ENCODE peak calls at places on chromosomes 11 and 22, in four cellular contexts. One of them, this sample, is unnamed.

GRCh38 chr22:22951035-22951434 is 63.4 kb downstream of the IGLL5 start:
- DNase-seq in endothelial cell of umbilical vein: no peak
- DNase-seq in HCT116: no peak
- DNase-seq in body of pancreas: no peak
- DNase-seq in this sample: no peak

GRCh38 chr11:68396526-68396925 is 64.0 kb upstream of the PPP6R3 start:
- DNase-seq in body of pancreas: no peak
- DNase-seq in HCT116: no peak
- DNase-seq in endothelial cell of umbilical vein: no peak
- DNase-seq in this sample: no peak

GRCh38 chr11:35058318-35058717 is 80.7 kb upstream of the CD44 start:
- DNase-seq in endothelial cell of umbilical vein: no peak
- DNase-seq in body of pancreas: no peak
- DNase-seq in HCT116: no peak
- DNase-seq in this sample: no peak

GRCh38 chr11:122709042-122709760 is 53.7 kb downstream of the UBASH3B start:
- DNase-seq in HCT116: peak; percentile 33
- DNase-seq in endothelial cell of umbilical vein: no peak
- DNase-seq in body of pancreas: no peak
- DNase-seq in this sample: no peak

GRCh38 chr11:130431337-130431773 is 2.9 kb upstream of the ADAMTS8 start:
- DNase-seq in endothelial cell of umbilical vein: peak; percentile 70
- DNase-seq in body of pancreas: peak; percentile 80
- DNase-seq in HCT116: peak; percentile 74
- DNase-seq in this sample: peak; percentile 69

GRCh38 chr11:58024601-58025091 is 965 bp downstream of the OR9Q1 start:
- DNase-seq in HCT116: no peak
- DNase-seq in endothelial cell of umbilical vein: peak; percentile 91
- DNase-seq in body of pancreas: peak; percentile 73
- DNase-seq in this sample: peak; percentile 77

GRCh38 chr11:94020777-94021615 is at the start of gene HEPHL1:
- DNase-seq in HCT116: no peak
- DNase-seq in body of pancreas: no peak
- DNase-seq in endothelial cell of umbilical vein: no peak
- DNase-seq in this sample: no peak

GRCh38 chr22:26406118-26406517 is 22.9 kb upstream of the ASPHD2 start:
- DNase-seq in HCT116: no peak
- DNase-seq in body of pancreas: no peak
- DNase-seq in endothelial cell of umbilical vein: no peak
- DNase-seq in this sample: no peak

GRCh38 chr11:2369320-2369719 is 7.8 kb upstream of the CD81 start:
- DNase-seq in body of pancreas: no peak
- DNase-seq in endothelial cell of umbilical vein: no peak
- DNase-seq in HCT116: no peak
- DNase-seq in this sample: no peak

GRCh38 chr22:50141891-50142363 is 28.6 kb upstream of the PANX2 start:
- DNase-seq in HCT116: no peak
- DNase-seq in body of pancreas: no peak
- DNase-seq in endothelial cell of umbilical vein: no peak
- DNase-seq in this sample: no peak

GRCh38 chr11:120929664-120930154 is 94.2 kb upstream of the TBCEL start:
- DNase-seq in HCT116: peak; percentile 61
- DNase-seq in body of pancreas: peak; percentile 20
- DNase-seq in endothelial cell of umbilical vein: peak; percentile 40
- DNase-seq in this sample: no peak

GRCh38 chr11:67353317-67354313 is at the start of gene POLD4:
- DNase-seq in endothelial cell of umbilical vein: peak; percentile 97
- DNase-seq in HCT116: no peak
- DNase-seq in body of pancreas: peak; percentile 99
- DNase-seq in this sample: peak; percentile 99

GRCh38 chr11:35632301-35632700 is 14.0 kb downstream of the FJX1 start:
- DNase-seq in HCT116: no peak
- DNase-seq in endothelial cell of umbilical vein: no peak
- DNase-seq in body of pancreas: no peak
- DNase-seq in this sample: no peak

GRCh38 chr11:39192671-39193070 is 2266.8 kb downstream of the LRRC4C start:
- DNase-seq in endothelial cell of umbilical vein: no peak
- DNase-seq in HCT116: no peak
- DNase-seq in body of pancreas: no peak
- DNase-seq in this sample: no peak

GRCh38 chr11:19829109-19829790 is 116.6 kb downstream of the NAV2 start:
- DNase-seq in body of pancreas: peak; percentile 16
- DNase-seq in HCT116: no peak
- DNase-seq in endothelial cell of umbilical vein: peak; percentile 26
- DNase-seq in this sample: no peak

GRCh38 chr11:66971483-66971882 is 3.6 kb upstream of the C11orf86 start:
- DNase-seq in body of pancreas: no peak
- DNase-seq in endothelial cell of umbilical vein: no peak
- DNase-seq in HCT116: no peak
- DNase-seq in this sample: no peak

GRCh38 chr11:111986589-111986988 is 38.6 kb upstream of the DLAT start:
- DNase-seq in body of pancreas: no peak
- DNase-seq in HCT116: no peak
- DNase-seq in endothelial cell of umbilical vein: no peak
- DNase-seq in this sample: no peak

GRCh38 chr22:26922804-26923203 is 265.4 kb downstream of the MIAT start:
- DNase-seq in endothelial cell of umbilical vein: no peak
- DNase-seq in body of pancreas: no peak
- DNase-seq in HCT116: no peak
- DNase-seq in this sample: no peak

GRCh38 chr11:94546886-94547285 is 3.2 kb downstream of the FUT4 start:
- DNase-seq in HCT116: no peak
- DNase-seq in body of pancreas: no peak
- DNase-seq in endothelial cell of umbilical vein: no peak
- DNase-seq in this sample: peak; percentile 67

GRCh38 chr22:19664406-19664805 is 49.9 kb upstream of the SEPTIN5 start:
- DNase-seq in HCT116: no peak
- DNase-seq in body of pancreas: no peak
- DNase-seq in endothelial cell of umbilical vein: peak; percentile 79
- DNase-seq in this sample: no peak

GRCh38 chr11:79982185-79982584 is 541.4 kb upstream of the TENM4 start:
- DNase-seq in body of pancreas: no peak
- DNase-seq in HCT116: no peak
- DNase-seq in endothelial cell of umbilical vein: no peak
- DNase-seq in this sample: no peak

GRCh38 chr11:118641463-118642019 is 34.1 kb downstream of the PHLDB1 start:
- DNase-seq in HCT116: no peak
- DNase-seq in endothelial cell of umbilical vein: no peak
- DNase-seq in body of pancreas: peak; percentile 82
- DNase-seq in this sample: peak; percentile 85

GRCh38 chr11:24760681-24761080 is 263.8 kb downstream of the LUZP2 start:
- DNase-seq in endothelial cell of umbilical vein: no peak
- DNase-seq in body of pancreas: no peak
- DNase-seq in HCT116: no peak
- DNase-seq in this sample: no peak

GRCh38 chr11:65087216-65087615 is 3.2 kb downstream of the ZFPL1 start:
- DNase-seq in HCT116: no peak
- DNase-seq in body of pancreas: no peak
- DNase-seq in endothelial cell of umbilical vein: no peak
- DNase-seq in this sample: no peak

GRCh38 chr22:38802671-38803121 is 8.8 kb upstream of the DNAL4 start:
- DNase-seq in HCT116: peak; percentile 62
- DNase-seq in endothelial cell of umbilical vein: no peak
- DNase-seq in body of pancreas: peak; percentile 73
- DNase-seq in this sample: peak; percentile 52

GRCh38 chr11:2575611-2576051 is 124.2 kb downstream of the KCNQ1OT1 start:
- DNase-seq in endothelial cell of umbilical vein: no peak
- DNase-seq in body of pancreas: no peak
- DNase-seq in HCT116: no peak
- DNase-seq in this sample: no peak

GRCh38 chr11:130068986-130069683 is 559 bp upstream of the APLP2 start:
- DNase-seq in HCT116: peak; percentile 35
- DNase-seq in body of pancreas: peak; percentile 81
- DNase-seq in endothelial cell of umbilical vein: peak; percentile 90
- DNase-seq in this sample: peak; percentile 43

GRCh38 chr11:12777208-12777874 is 103.1 kb downstream of the TEAD1 start:
- DNase-seq in body of pancreas: no peak
- DNase-seq in HCT116: no peak
- DNase-seq in endothelial cell of umbilical vein: no peak
- DNase-seq in this sample: no peak

GRCh38 chr11:68843052-68843561 is 1.4 kb upstream of the CPT1A start:
- DNase-seq in body of pancreas: peak; percentile 23
- DNase-seq in HCT116: no peak
- DNase-seq in endothelial cell of umbilical vein: peak; percentile 37
- DNase-seq in this sample: peak; percentile 51

GRCh38 chr11:2838676-2839075 is 46.9 kb downstream of the CDKN1C start:
- DNase-seq in HCT116: no peak
- DNase-seq in body of pancreas: no peak
- DNase-seq in endothelial cell of umbilical vein: no peak
- DNase-seq in this sample: no peak

GRCh38 chr11:119433369-119433749 is 10.4 kb upstream of the THY1 start:
- DNase-seq in body of pancreas: no peak
- DNase-seq in endothelial cell of umbilical vein: no peak
- DNase-seq in HCT116: no peak
- DNase-seq in this sample: no peak

GRCh38 chr11:62665630-62666258 is 632 bp downstream of the CSKMT start:
- DNase-seq in body of pancreas: peak; percentile 56
- DNase-seq in endothelial cell of umbilical vein: no peak
- DNase-seq in HCT116: no peak
- DNase-seq in this sample: peak; percentile 52
- TF ChIP-seq POLR2A in body of pancreas: no peak
- TF ChIP-seq POLR2A in endothelial cell of umbilical vein: no peak
- TF ChIP-seq POLR2A in HCT116: peak; percentile 29
- TF ChIP-seq POLR2A in this sample: no peak

DNA sequence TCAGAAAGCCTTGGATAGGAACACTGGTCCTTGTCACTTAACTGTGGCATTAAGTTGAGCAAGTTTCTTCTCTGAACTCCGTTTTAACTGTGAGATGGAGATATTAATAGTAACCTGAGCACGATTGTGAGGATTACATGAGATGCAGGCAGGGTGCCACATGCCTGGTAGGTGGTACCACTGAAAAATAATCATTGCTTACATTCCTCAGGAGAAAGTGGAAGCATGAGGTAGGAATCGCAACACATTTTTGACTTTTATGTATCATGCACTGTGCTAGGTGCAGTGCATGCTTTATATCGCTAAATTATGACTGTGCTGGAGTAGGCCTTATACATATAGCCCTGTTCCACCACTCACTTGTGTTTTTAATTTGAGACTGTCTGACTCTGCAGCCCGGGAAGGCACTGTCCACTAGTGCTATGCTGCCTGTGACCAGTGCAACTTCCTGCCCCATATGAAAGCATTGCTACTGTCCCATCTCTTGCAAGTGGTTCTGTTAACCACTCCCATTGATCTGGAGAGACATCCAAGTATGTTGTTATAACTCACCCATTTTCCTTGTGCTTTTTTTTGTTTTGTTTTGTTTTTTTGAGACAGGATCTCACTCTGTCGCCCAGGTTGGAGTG is 997 bp downstream of the UQCR10 start:
- DNase-seq in HCT116: no peak
- DNase-seq in endothelial cell of umbilical vein: no peak
- DNase-seq in body of pancreas: no peak
- DNase-seq in this sample: no peak
- TF ChIP-seq POLR2A in HCT116: no peak
- TF ChIP-seq POLR2A in endothelial cell of umbilical vein: no peak
- TF ChIP-seq POLR2A in body of pancreas: no peak
- TF ChIP-seq POLR2A in this sample: no peak

DNA sequence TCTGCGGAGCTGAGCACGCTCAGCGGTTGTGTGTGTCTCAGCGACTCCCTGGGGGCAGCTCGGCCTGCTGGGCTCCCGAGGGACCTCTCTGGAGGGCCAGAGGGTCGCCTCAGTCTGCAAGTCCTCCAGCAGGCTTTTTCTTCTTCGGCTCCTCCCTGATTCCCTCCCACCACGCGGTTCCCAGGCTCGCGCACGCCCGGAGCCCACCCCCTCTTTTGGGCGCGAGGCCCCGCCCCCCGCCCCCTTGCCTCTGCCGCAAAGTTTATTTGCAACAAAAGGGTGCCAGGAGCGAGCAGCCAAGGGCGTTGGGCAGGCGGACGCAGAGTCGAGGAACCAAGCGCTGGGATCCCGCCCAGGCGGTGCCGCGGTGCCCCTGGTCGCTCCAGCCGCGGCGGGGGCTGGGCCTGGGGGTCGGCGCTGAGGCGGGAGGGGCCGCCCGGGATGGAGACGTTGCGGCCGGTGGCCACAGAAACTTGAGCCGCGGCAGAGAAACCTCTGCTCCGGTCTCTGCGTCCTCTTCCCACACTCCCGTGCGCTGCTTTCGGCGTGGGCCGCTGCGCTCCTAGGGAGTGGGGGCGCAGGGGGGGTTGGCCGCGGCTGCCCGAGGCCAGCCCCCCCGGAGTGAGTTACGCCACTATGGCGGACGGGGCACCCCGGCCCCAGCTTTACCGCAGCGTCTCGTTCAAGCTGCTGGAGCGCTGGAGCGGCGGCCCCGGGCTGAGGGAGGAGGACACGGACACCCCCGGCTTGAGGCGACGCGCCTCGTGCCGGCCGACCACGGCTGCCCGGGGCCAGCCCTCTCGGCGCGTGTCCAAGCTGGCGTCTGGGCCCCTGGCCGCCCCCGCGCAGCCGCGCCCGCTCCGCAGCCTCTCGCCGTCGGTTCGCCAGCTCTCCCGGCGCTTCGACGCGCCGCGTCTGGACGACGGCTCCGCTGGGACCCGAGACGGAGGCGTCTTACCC is at the start of gene ARHGEF17:
- DNase-seq in HCT116: peak; percentile 34
- DNase-seq in endothelial cell of umbilical vein: peak; percentile 89
- DNase-seq in body of pancreas: peak; percentile 69
- DNase-seq in this sample: peak; percentile 67
- TF ChIP-seq POLR2A in HCT116: peak; percentile 7
- TF ChIP-seq POLR2A in endothelial cell of umbilical vein: no peak
- TF ChIP-seq POLR2A in body of pancreas: no peak
- TF ChIP-seq POLR2A in this sample: no peak

DNA sequence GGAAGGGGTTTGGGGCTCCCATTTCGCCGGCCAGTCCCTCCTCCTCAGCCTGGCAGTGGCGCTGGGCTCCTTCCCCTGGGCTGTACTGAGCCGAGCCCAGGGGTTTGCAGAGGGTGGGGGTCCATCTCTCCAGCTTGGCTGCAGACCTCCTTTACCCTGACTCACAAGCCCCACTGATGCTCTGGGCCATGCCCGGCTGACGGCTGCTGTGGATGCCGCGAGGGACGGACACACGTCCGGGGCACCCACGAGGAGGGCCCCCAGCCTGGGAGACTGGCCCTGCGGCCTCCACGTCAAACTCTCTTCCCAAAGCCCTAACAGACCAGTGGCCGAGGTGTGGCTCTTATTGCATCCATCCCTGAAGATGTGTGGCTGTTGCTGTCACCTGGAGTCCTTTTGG is 14.1 kb downstream of the PMM1 start:
- DNase-seq in HCT116: no peak
- DNase-seq in endothelial cell of umbilical vein: no peak
- DNase-seq in body of pancreas: no peak
- DNase-seq in this sample: no peak
- TF ChIP-seq POLR2A in HCT116: no peak
- TF ChIP-seq POLR2A in endothelial cell of umbilical vein: no peak
- TF ChIP-seq POLR2A in body of pancreas: no peak
- TF ChIP-seq POLR2A in this sample: no peak